ENCODE peak calls at places on chromosome 1, in eight cellular contexts. One of them, this sample, is unnamed.

GRCh38 chr1:32980080-32980479 is 15.5 kb upstream of the RNF19B start:
- DNase-seq in spleen: peak
- DNase-seq in prostate gland: no peak
- DNase-seq in GM12891: no peak
- DNase-seq in transverse colon: no peak
- DNase-seq in stomach: no peak
- DNase-seq in suprapubic skin: no peak
- DNase-seq in HepG2: no peak
- DNase-seq in this sample: no peak

GRCh38 chr1:17108786-17109185 is 10.5 kb downstream of the PADI2 start:
- DNase-seq in spleen: no peak
- DNase-seq in prostate gland: peak
- DNase-seq in GM12891: no peak
- DNase-seq in transverse colon: peak
- DNase-seq in stomach: no peak
- DNase-seq in suprapubic skin: no peak
- DNase-seq in HepG2: no peak
- DNase-seq in this sample: no peak

GRCh38 chr1:81547261-81547911 is 253.3 kb upstream of the ADGRL2 start:
- DNase-seq in spleen: no peak
- DNase-seq in prostate gland: no peak
- DNase-seq in GM12891: no peak
- DNase-seq in transverse colon: no peak
- DNase-seq in stomach: no peak
- DNase-seq in suprapubic skin: no peak
- DNase-seq in HepG2: no peak
- DNase-seq in this sample: no peak

GRCh38 chr1:34611571-34611970 is 143.3 kb upstream of the GJB5 start:
- DNase-seq in spleen: no peak
- DNase-seq in prostate gland: no peak
- DNase-seq in GM12891: no peak
- DNase-seq in transverse colon: no peak
- DNase-seq in stomach: no peak
- DNase-seq in suprapubic skin: no peak
- DNase-seq in HepG2: no peak
- DNase-seq in this sample: no peak

GRCh38 chr1:54379481-54380284 is 26.5 kb downstream of the SSBP3 start:
- DNase-seq in spleen: no peak
- DNase-seq in prostate gland: no peak
- DNase-seq in GM12891: no peak
- DNase-seq in transverse colon: no peak
- DNase-seq in stomach: peak
- DNase-seq in suprapubic skin: no peak
- DNase-seq in HepG2: no peak
- DNase-seq in this sample: no peak

GRCh38 chr1:157404063-157404501 is 148.2 kb downstream of the FCRL5 start:
- DNase-seq in spleen: no peak
- DNase-seq in prostate gland: no peak
- DNase-seq in GM12891: no peak
- DNase-seq in transverse colon: no peak
- DNase-seq in stomach: no peak
- DNase-seq in suprapubic skin: no peak
- DNase-seq in HepG2: no peak
- DNase-seq in this sample: no peak

GRCh38 chr1:41333146-41333784 is 28.0 kb upstream of the FOXO6 start:
- DNase-seq in spleen: no peak
- DNase-seq in prostate gland: no peak
- DNase-seq in GM12891: no peak
- DNase-seq in transverse colon: no peak
- DNase-seq in stomach: no peak
- DNase-seq in suprapubic skin: no peak
- DNase-seq in HepG2: peak
- DNase-seq in this sample: no peak

GRCh38 chr1:172394167-172394751 is 26.2 kb upstream of the C1orf105 start:
- DNase-seq in spleen: peak
- DNase-seq in prostate gland: no peak
- DNase-seq in GM12891: peak
- DNase-seq in transverse colon: peak
- DNase-seq in stomach: peak
- DNase-seq in suprapubic skin: no peak
- DNase-seq in HepG2: peak
- DNase-seq in this sample: no peak

GRCh38 chr1:155322953-155323728 is 2.4 kb downstream of the RUSC1 start:
- DNase-seq in spleen: peak
- DNase-seq in prostate gland: peak
- DNase-seq in GM12891: peak
- DNase-seq in transverse colon: peak
- DNase-seq in stomach: peak
- DNase-seq in suprapubic skin: peak
- DNase-seq in HepG2: peak
- DNase-seq in this sample: peak

GRCh38 chr1:235056937-235057336 is 71.7 kb downstream of the TOMM20 start:
- DNase-seq in spleen: no peak
- DNase-seq in prostate gland: no peak
- DNase-seq in GM12891: no peak
- DNase-seq in transverse colon: peak
- DNase-seq in stomach: no peak
- DNase-seq in suprapubic skin: no peak
- DNase-seq in HepG2: no peak
- DNase-seq in this sample: no peak

GRCh38 chr1:67704351-67704750 is 19.4 kb downstream of the GADD45A start:
- DNase-seq in spleen: no peak
- DNase-seq in prostate gland: no peak
- DNase-seq in GM12891: no peak
- DNase-seq in transverse colon: no peak
- DNase-seq in stomach: no peak
- DNase-seq in suprapubic skin: no peak
- DNase-seq in HepG2: no peak
- DNase-seq in this sample: no peak

GRCh38 chr1:108801101-108801500 is 54.6 kb downstream of the STXBP3 start:
- DNase-seq in spleen: no peak
- DNase-seq in prostate gland: no peak
- DNase-seq in GM12891: no peak
- DNase-seq in transverse colon: no peak
- DNase-seq in stomach: no peak
- DNase-seq in suprapubic skin: no peak
- DNase-seq in HepG2: no peak
- DNase-seq in this sample: no peak

GRCh38 chr1:34013958-34014737 is 150.3 kb downstream of the HMGB4 start:
- DNase-seq in spleen: no peak
- DNase-seq in prostate gland: no peak
- DNase-seq in GM12891: peak
- DNase-seq in transverse colon: no peak
- DNase-seq in stomach: no peak
- DNase-seq in suprapubic skin: no peak
- DNase-seq in HepG2: no peak
- DNase-seq in this sample: no peak

GRCh38 chr1:46399307-46399706 is 5.2 kb downstream of the FAAH start:
- DNase-seq in spleen: no peak
- DNase-seq in prostate gland: no peak
- DNase-seq in GM12891: no peak
- DNase-seq in transverse colon: no peak
- DNase-seq in stomach: no peak
- DNase-seq in suprapubic skin: no peak
- DNase-seq in HepG2: no peak
- DNase-seq in this sample: no peak

GRCh38 chr1:19926296-19927129 is 3.1 kb upstream of the PLA2G2E start:
- DNase-seq in spleen: no peak
- DNase-seq in prostate gland: no peak
- DNase-seq in GM12891: no peak
- DNase-seq in transverse colon: no peak
- DNase-seq in stomach: no peak
- DNase-seq in suprapubic skin: no peak
- DNase-seq in HepG2: peak
- DNase-seq in this sample: no peak

GRCh38 chr1:147648933-147649332 is 21.4 kb downstream of the ACP6 start:
- DNase-seq in spleen: no peak
- DNase-seq in prostate gland: no peak
- DNase-seq in GM12891: no peak
- DNase-seq in transverse colon: no peak
- DNase-seq in stomach: no peak
- DNase-seq in suprapubic skin: no peak
- DNase-seq in HepG2: no peak
- DNase-seq in this sample: no peak

GRCh38 chr1:22767862-22768261 is 57.2 kb downstream of the EPHB2 start:
- DNase-seq in spleen: no peak
- DNase-seq in prostate gland: no peak
- DNase-seq in GM12891: no peak
- DNase-seq in transverse colon: no peak
- DNase-seq in stomach: no peak
- DNase-seq in suprapubic skin: no peak
- DNase-seq in HepG2: no peak
- DNase-seq in this sample: no peak

GRCh38 chr1:111448482-111448917 is 556 bp downstream of the WDR77 start:
- DNase-seq in spleen: no peak
- DNase-seq in prostate gland: no peak
- DNase-seq in GM12891: no peak
- DNase-seq in transverse colon: no peak
- DNase-seq in stomach: no peak
- DNase-seq in suprapubic skin: no peak
- DNase-seq in HepG2: no peak
- DNase-seq in this sample: peak

GRCh38 chr1:169338617-169339016 is 29.0 kb downstream of the NME7 start:
- DNase-seq in spleen: no peak
- DNase-seq in prostate gland: no peak
- DNase-seq in GM12891: no peak
- DNase-seq in transverse colon: no peak
- DNase-seq in stomach: no peak
- DNase-seq in suprapubic skin: no peak
- DNase-seq in HepG2: no peak
- DNase-seq in this sample: no peak

GRCh38 chr1:197173571-197174482 is 27.4 kb upstream of the ASPM start:
- DNase-seq in spleen: no peak
- DNase-seq in prostate gland: no peak
- DNase-seq in GM12891: no peak
- DNase-seq in transverse colon: no peak
- DNase-seq in stomach: no peak
- DNase-seq in suprapubic skin: no peak
- DNase-seq in HepG2: peak
- DNase-seq in this sample: no peak

GRCh38 chr1:147840909-147841308 is 61.7 kb upstream of the GJA8 start:
- DNase-seq in spleen: no peak
- DNase-seq in prostate gland: no peak
- DNase-seq in GM12891: peak
- DNase-seq in transverse colon: no peak
- DNase-seq in stomach: no peak
- DNase-seq in suprapubic skin: no peak
- DNase-seq in HepG2: no peak
- DNase-seq in this sample: no peak

GRCh38 chr1:48889088-48889487 is 112.4 kb upstream of the BEND5 start:
- DNase-seq in spleen: no peak
- DNase-seq in prostate gland: no peak
- DNase-seq in GM12891: no peak
- DNase-seq in transverse colon: no peak
- DNase-seq in stomach: no peak
- DNase-seq in suprapubic skin: no peak
- DNase-seq in HepG2: no peak
- DNase-seq in this sample: no peak

GRCh38 chr1:67601539-67601938 is 83.5 kb upstream of the GADD45A start:
- DNase-seq in spleen: no peak
- DNase-seq in prostate gland: no peak
- DNase-seq in GM12891: no peak
- DNase-seq in transverse colon: no peak
- DNase-seq in stomach: no peak
- DNase-seq in suprapubic skin: no peak
- DNase-seq in HepG2: no peak
- DNase-seq in this sample: no peak

GRCh38 chr1:18970762-18971161 is 14.3 kb upstream of the IFFO2 start:
- DNase-seq in spleen: peak
- DNase-seq in prostate gland: no peak
- DNase-seq in GM12891: no peak
- DNase-seq in transverse colon: no peak
- DNase-seq in stomach: no peak
- DNase-seq in suprapubic skin: peak
- DNase-seq in HepG2: no peak
- DNase-seq in this sample: no peak

GRCh38 chr1:101284021-101284420 is 47.2 kb downstream of the S1PR1 start:
- DNase-seq in spleen: no peak
- DNase-seq in prostate gland: no peak
- DNase-seq in GM12891: no peak
- DNase-seq in transverse colon: no peak
- DNase-seq in stomach: no peak
- DNase-seq in suprapubic skin: no peak
- DNase-seq in HepG2: no peak
- DNase-seq in this sample: no peak

DNA sequence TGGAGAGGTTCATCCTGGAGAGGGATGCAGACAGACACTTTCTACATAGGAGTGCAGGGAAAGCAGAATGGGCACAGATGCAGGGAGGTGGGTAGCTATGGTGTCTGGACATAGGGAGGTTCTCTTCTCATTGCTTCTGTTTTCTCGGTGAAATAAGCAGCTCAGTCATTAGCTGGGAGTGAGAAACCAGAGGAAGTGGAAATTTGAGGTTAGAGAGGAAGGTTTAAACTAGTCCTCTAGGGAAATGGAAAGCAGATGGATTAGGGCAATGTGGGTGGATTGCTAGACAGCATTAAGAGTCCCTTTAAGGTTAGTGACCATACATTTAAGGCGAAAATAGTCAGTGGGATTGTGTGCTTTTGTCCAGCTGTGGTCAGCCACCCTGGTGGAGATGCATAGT is 39.6 kb downstream of the MPZL1 start:
- DNase-seq in spleen: no peak
- DNase-seq in prostate gland: no peak
- DNase-seq in GM12891: no peak
- DNase-seq in transverse colon: no peak
- DNase-seq in stomach: no peak
- DNase-seq in suprapubic skin: no peak
- DNase-seq in HepG2: no peak
- DNase-seq in this sample: no peak
- TF ChIP-seq POLR2AphosphoS5 in spleen: no peak
- TF ChIP-seq POLR2AphosphoS5 in prostate gland: no peak
- TF ChIP-seq POLR2AphosphoS5 in GM12891: no peak
- TF ChIP-seq POLR2AphosphoS5 in transverse colon: no peak
- TF ChIP-seq POLR2AphosphoS5 in stomach: no peak
- TF ChIP-seq POLR2AphosphoS5 in suprapubic skin: no peak
- TF ChIP-seq POLR2AphosphoS5 in HepG2: no peak
- TF ChIP-seq POLR2AphosphoS5 in this sample: no peak

GRCh38 chr1:8660455-8660854 is 157.0 kb downstream of the RERE start:
- DNase-seq in spleen: no peak
- DNase-seq in prostate gland: peak
- DNase-seq in GM12891: no peak
- DNase-seq in transverse colon: no peak
- DNase-seq in stomach: no peak
- DNase-seq in suprapubic skin: no peak
- DNase-seq in HepG2: no peak
- DNase-seq in this sample: no peak
- TF ChIP-seq POLR2A in spleen: no peak
- TF ChIP-seq POLR2A in prostate gland: no peak
- TF ChIP-seq POLR2A in GM12891: no peak
- TF ChIP-seq POLR2A in transverse colon: no peak
- TF ChIP-seq POLR2A in stomach: no peak
- TF ChIP-seq POLR2A in suprapubic skin: no peak
- TF ChIP-seq POLR2A in HepG2: no peak
- TF ChIP-seq POLR2A in this sample: no peak

GRCh38 chr1:114780344-114781226 is at the start of gene SIKE1:
- DNase-seq in spleen: peak
- DNase-seq in prostate gland: peak
- DNase-seq in GM12891: peak
- DNase-seq in transverse colon: peak
- DNase-seq in stomach: peak
- DNase-seq in suprapubic skin: peak
- DNase-seq in HepG2: peak
- DNase-seq in this sample: peak
- TF ChIP-seq POLR2AphosphoS5 in spleen: peak
- TF ChIP-seq POLR2AphosphoS5 in prostate gland: peak
- TF ChIP-seq POLR2AphosphoS5 in GM12891: peak
- TF ChIP-seq POLR2AphosphoS5 in transverse colon: peak
- TF ChIP-seq POLR2AphosphoS5 in stomach: peak
- TF ChIP-seq POLR2AphosphoS5 in suprapubic skin: peak
- TF ChIP-seq POLR2AphosphoS5 in HepG2: peak
- TF ChIP-seq POLR2AphosphoS5 in this sample: peak

GRCh38 chr1:151047925-151048644 is 534 bp downstream of the C1orf56 start:
- DNase-seq in spleen: peak
- DNase-seq in prostate gland: peak
- DNase-seq in GM12891: peak
- DNase-seq in transverse colon: peak
- DNase-seq in stomach: peak
- DNase-seq in suprapubic skin: peak
- DNase-seq in HepG2: peak
- DNase-seq in this sample: peak
- TF ChIP-seq POLR2A in spleen: no peak
- TF ChIP-seq POLR2A in prostate gland: peak
- TF ChIP-seq POLR2A in GM12891: peak
- TF ChIP-seq POLR2A in transverse colon: no peak
- TF ChIP-seq POLR2A in stomach: no peak
- TF ChIP-seq POLR2A in suprapubic skin: no peak
- TF ChIP-seq POLR2A in HepG2: no peak
- TF ChIP-seq POLR2A in this sample: no peak

This sample was measured in GM12892.